ENCODE peak calls at places on chromosomes 12 and 14, in nine cellular contexts. One of them, this sample, is unnamed.
A peak's percentile ranks its signal among the peaks of the same experiment; 100 is the strongest.

GRCh38 chr14:34012978-34013713 is 62.3 kb upstream of the EGLN3 start:
- DNase-seq in choroid plexus epithelial cell: no peak
- DNase-seq in GM13976: peak; percentile 61
- DNase-seq in fibroblast of villous mesenchyme: no peak
- DNase-seq in HepG2: no peak
- DNase-seq in GM23338: no peak
- DNase-seq in transverse colon: no peak
- DNase-seq in fibroblast of lung: no peak
- DNase-seq in pancreas: no peak
- DNase-seq in this sample: peak; percentile 49

GRCh38 chr12:66741919-66742318 is 63.0 kb upstream of the GRIP1 start:
- DNase-seq in fibroblast of lung: no peak
- DNase-seq in choroid plexus epithelial cell: no peak
- DNase-seq in HepG2: no peak
- DNase-seq in GM23338: no peak
- DNase-seq in GM13976: no peak
- DNase-seq in pancreas: no peak
- DNase-seq in fibroblast of villous mesenchyme: no peak
- DNase-seq in transverse colon: no peak
- DNase-seq in this sample: no peak

GRCh38 chr14:76834296-76834695 is 8.1 kb downstream of the LRRC74A start:
- DNase-seq in fibroblast of villous mesenchyme: no peak
- DNase-seq in GM13976: no peak
- DNase-seq in HepG2: peak; percentile 60
- DNase-seq in choroid plexus epithelial cell: no peak
- DNase-seq in transverse colon: no peak
- DNase-seq in GM23338: no peak
- DNase-seq in pancreas: no peak
- DNase-seq in fibroblast of lung: no peak
- DNase-seq in this sample: no peak

GRCh38 chr12:45674181-45674580 is 55.3 kb upstream of the ARID2 start:
- DNase-seq in pancreas: no peak
- DNase-seq in GM23338: no peak
- DNase-seq in transverse colon: no peak
- DNase-seq in GM13976: no peak
- DNase-seq in fibroblast of villous mesenchyme: peak; percentile 19
- DNase-seq in HepG2: no peak
- DNase-seq in choroid plexus epithelial cell: peak; percentile 17
- DNase-seq in fibroblast of lung: no peak
- DNase-seq in this sample: no peak

GRCh38 chr12:132601171-132601883 is 9.1 kb downstream of the LRCOL1 start:
- DNase-seq in GM23338: no peak
- DNase-seq in transverse colon: no peak
- DNase-seq in pancreas: peak; percentile 63
- DNase-seq in fibroblast of villous mesenchyme: no peak
- DNase-seq in fibroblast of lung: no peak
- DNase-seq in choroid plexus epithelial cell: no peak
- DNase-seq in HepG2: no peak
- DNase-seq in GM13976: no peak
- DNase-seq in this sample: no peak

GRCh38 chr14:72619071-72619710 is 274.7 kb downstream of the DPF3 start:
- DNase-seq in GM13976: no peak
- DNase-seq in fibroblast of villous mesenchyme: no peak
- DNase-seq in transverse colon: no peak
- DNase-seq in fibroblast of lung: no peak
- DNase-seq in choroid plexus epithelial cell: no peak
- DNase-seq in pancreas: no peak
- DNase-seq in GM23338: no peak
- DNase-seq in HepG2: no peak
- DNase-seq in this sample: no peak

GRCh38 chr12:21911832-21912231 is 29.4 kb downstream of the ABCC9 start:
- DNase-seq in pancreas: no peak
- DNase-seq in fibroblast of villous mesenchyme: no peak
- DNase-seq in GM13976: no peak
- DNase-seq in GM23338: no peak
- DNase-seq in choroid plexus epithelial cell: peak; percentile 11
- DNase-seq in transverse colon: no peak
- DNase-seq in fibroblast of lung: no peak
- DNase-seq in HepG2: no peak
- DNase-seq in this sample: no peak

GRCh38 chr12:125742413-125742812 is 677.2 kb downstream of the AACS start:
- DNase-seq in HepG2: no peak
- DNase-seq in transverse colon: no peak
- DNase-seq in choroid plexus epithelial cell: no peak
- DNase-seq in GM13976: no peak
- DNase-seq in GM23338: no peak
- DNase-seq in fibroblast of lung: no peak
- DNase-seq in pancreas: no peak
- DNase-seq in fibroblast of villous mesenchyme: no peak
- DNase-seq in this sample: no peak

GRCh38 chr14:35369701-35370191 is 34.8 kb downstream of the NFKBIA start:
- DNase-seq in transverse colon: no peak
- DNase-seq in GM13976: no peak
- DNase-seq in GM23338: no peak
- DNase-seq in fibroblast of lung: no peak
- DNase-seq in pancreas: no peak
- DNase-seq in choroid plexus epithelial cell: peak; percentile 84
- DNase-seq in fibroblast of villous mesenchyme: no peak
- DNase-seq in HepG2: no peak
- DNase-seq in this sample: no peak

GRCh38 chr12:19546027-19546426 is 106.7 kb downstream of the AEBP2 start:
- DNase-seq in GM23338: no peak
- DNase-seq in fibroblast of villous mesenchyme: peak; percentile 75
- DNase-seq in transverse colon: no peak
- DNase-seq in GM13976: no peak
- DNase-seq in choroid plexus epithelial cell: peak; percentile 94
- DNase-seq in HepG2: no peak
- DNase-seq in fibroblast of lung: peak; percentile 49
- DNase-seq in pancreas: no peak
- DNase-seq in this sample: no peak

GRCh38 chr12:130031571-130032189 is 127.9 kb upstream of the TMEM132D start:
- DNase-seq in GM23338: peak; percentile 81
- DNase-seq in fibroblast of villous mesenchyme: peak; percentile 3
- DNase-seq in choroid plexus epithelial cell: peak; percentile 31
- DNase-seq in pancreas: peak; percentile 82
- DNase-seq in GM13976: peak; percentile 75
- DNase-seq in transverse colon: peak; percentile 48
- DNase-seq in fibroblast of lung: no peak
- DNase-seq in HepG2: peak; percentile 60
- DNase-seq in this sample: peak; percentile 78

GRCh38 chr12:14326699-14327098 is 38.8 kb upstream of the ATF7IP start:
- DNase-seq in choroid plexus epithelial cell: peak; percentile 66
- DNase-seq in GM13976: no peak
- DNase-seq in pancreas: no peak
- DNase-seq in HepG2: no peak
- DNase-seq in fibroblast of villous mesenchyme: peak; percentile 54
- DNase-seq in transverse colon: no peak
- DNase-seq in fibroblast of lung: no peak
- DNase-seq in GM23338: no peak
- DNase-seq in this sample: no peak

GRCh38 chr12:24222968-24223367 is 273.5 kb upstream of the SOX5 start:
- DNase-seq in fibroblast of villous mesenchyme: peak; percentile 56
- DNase-seq in GM13976: no peak
- DNase-seq in GM23338: no peak
- DNase-seq in pancreas: no peak
- DNase-seq in choroid plexus epithelial cell: peak; percentile 94
- DNase-seq in fibroblast of lung: peak; percentile 83
- DNase-seq in transverse colon: no peak
- DNase-seq in HepG2: no peak
- DNase-seq in this sample: no peak

GRCh38 chr14:96274122-96274910 is 18.3 kb downstream of the BDKRB1 start:
- DNase-seq in fibroblast of villous mesenchyme: peak; percentile 94
- DNase-seq in GM13976: no peak
- DNase-seq in fibroblast of lung: peak; percentile 96
- DNase-seq in pancreas: no peak
- DNase-seq in GM23338: no peak
- DNase-seq in transverse colon: no peak
- DNase-seq in choroid plexus epithelial cell: peak; percentile 74
- DNase-seq in HepG2: no peak
- DNase-seq in this sample: no peak

GRCh38 chr12:28578833-28579252 is 388.6 kb downstream of the CCDC91 start:
- DNase-seq in fibroblast of villous mesenchyme: peak; percentile 41
- DNase-seq in GM23338: no peak
- DNase-seq in HepG2: no peak
- DNase-seq in fibroblast of lung: no peak
- DNase-seq in choroid plexus epithelial cell: peak; percentile 68
- DNase-seq in transverse colon: no peak
- DNase-seq in pancreas: no peak
- DNase-seq in GM13976: no peak
- DNase-seq in this sample: no peak

GRCh38 chr14:24556756-24557155 is 19.3 kb downstream of the CTSG start:
- DNase-seq in GM13976: no peak
- DNase-seq in transverse colon: no peak
- DNase-seq in fibroblast of villous mesenchyme: no peak
- DNase-seq in pancreas: no peak
- DNase-seq in HepG2: no peak
- DNase-seq in fibroblast of lung: no peak
- DNase-seq in GM23338: no peak
- DNase-seq in choroid plexus epithelial cell: no peak
- DNase-seq in this sample: no peak

GRCh38 chr12:52023976-52024688 is 17.4 kb downstream of the TAMALIN start:
- DNase-seq in transverse colon: no peak
- DNase-seq in choroid plexus epithelial cell: no peak
- DNase-seq in GM13976: no peak
- DNase-seq in fibroblast of lung: no peak
- DNase-seq in fibroblast of villous mesenchyme: no peak
- DNase-seq in HepG2: no peak
- DNase-seq in pancreas: no peak
- DNase-seq in GM23338: no peak
- DNase-seq in this sample: no peak
- TF ChIP-seq CTCF in transverse colon: peak; percentile 4
- TF ChIP-seq CTCF in choroid plexus epithelial cell: no peak
- TF ChIP-seq CTCF in GM13976: no peak
- TF ChIP-seq CTCF in fibroblast of lung: no peak
- TF ChIP-seq CTCF in fibroblast of villous mesenchyme: no peak
- TF ChIP-seq CTCF in HepG2: no peak
- TF ChIP-seq CTCF in pancreas: no peak
- TF ChIP-seq CTCF in GM23338: no peak
- TF ChIP-seq CTCF in this sample: no peak

DNA sequence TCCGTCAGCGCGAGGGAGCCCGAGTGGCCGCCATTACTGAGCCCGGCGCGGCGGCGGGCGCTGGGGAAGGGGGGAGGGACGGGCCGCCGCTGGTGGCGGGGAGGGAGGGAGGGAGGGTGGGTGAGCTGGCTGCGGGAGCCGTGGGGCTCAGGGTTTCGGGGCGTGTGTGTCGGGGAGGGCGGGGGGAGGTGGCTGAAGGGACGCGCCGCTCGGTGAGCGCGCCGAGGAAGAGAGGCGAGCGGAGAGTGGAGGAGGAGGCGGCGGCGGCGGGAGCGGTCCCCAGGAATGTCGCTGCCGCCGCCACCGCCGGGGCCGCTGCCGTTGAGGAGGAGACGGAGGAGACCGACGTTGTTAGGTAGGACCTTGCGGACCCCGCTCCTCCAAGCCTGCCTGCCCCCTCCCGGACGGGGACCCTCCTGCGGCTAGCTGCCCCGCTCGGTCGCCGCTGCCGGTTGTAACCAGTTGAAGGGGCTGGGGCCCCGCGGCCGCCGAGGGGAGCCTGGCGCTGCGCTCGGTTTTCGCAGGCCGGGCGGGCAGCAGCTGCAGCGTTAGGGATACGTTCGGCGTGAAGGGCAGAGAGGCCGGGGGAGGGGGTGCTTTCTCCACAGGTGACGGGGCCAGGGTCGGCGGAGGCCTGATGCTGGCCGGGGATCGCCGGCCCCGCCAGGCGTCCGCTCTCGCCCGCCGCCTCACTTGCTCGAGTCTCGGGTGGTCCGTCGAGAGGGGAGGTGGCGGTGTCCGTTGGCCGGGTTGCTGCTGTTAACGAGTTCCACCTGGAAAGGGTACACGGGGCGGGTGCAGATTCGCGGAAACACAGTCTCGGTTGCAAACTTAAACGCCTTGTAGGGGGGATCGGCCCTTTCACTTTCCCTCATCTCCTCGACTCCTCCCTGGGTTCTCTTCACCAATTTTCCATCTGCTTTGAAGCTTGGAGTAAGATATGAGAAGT is at the start of gene ARHGAP5:
- DNase-seq in GM13976: peak; percentile 53
- DNase-seq in GM23338: peak; percentile 81
- DNase-seq in fibroblast of villous mesenchyme: peak; percentile 50
- DNase-seq in transverse colon: peak; percentile 51
- DNase-seq in choroid plexus epithelial cell: peak; percentile 47
- DNase-seq in HepG2: peak; percentile 58
- DNase-seq in fibroblast of lung: peak; percentile 37
- DNase-seq in pancreas: peak; percentile 87
- DNase-seq in this sample: peak; percentile 39
- TF ChIP-seq CTCF in GM13976: no peak
- TF ChIP-seq CTCF in GM23338: no peak
- TF ChIP-seq CTCF in fibroblast of villous mesenchyme: peak; percentile 22
- TF ChIP-seq CTCF in transverse colon: peak; percentile 16
- TF ChIP-seq CTCF in choroid plexus epithelial cell: peak; percentile 13
- TF ChIP-seq CTCF in HepG2: peak; percentile 44
- TF ChIP-seq CTCF in fibroblast of lung: no peak
- TF ChIP-seq CTCF in pancreas: no peak
- TF ChIP-seq CTCF in this sample: no peak

GRCh38 chr12:121005346-121005815 is 10.9 kb downstream of the C12orf43 start:
- DNase-seq in HepG2: peak; percentile 59
- DNase-seq in transverse colon: peak; percentile 72
- DNase-seq in fibroblast of villous mesenchyme: peak; percentile 42
- DNase-seq in pancreas: no peak
- DNase-seq in GM13976: peak; percentile 65
- DNase-seq in GM23338: peak; percentile 87
- DNase-seq in fibroblast of lung: peak; percentile 40
- DNase-seq in choroid plexus epithelial cell: peak; percentile 63
- DNase-seq in this sample: peak; percentile 63
- TF ChIP-seq CTCF in HepG2: peak; percentile 88
- TF ChIP-seq CTCF in transverse colon: peak; percentile 65
- TF ChIP-seq CTCF in fibroblast of villous mesenchyme: peak; percentile 78
- TF ChIP-seq CTCF in pancreas: peak; percentile 34
- TF ChIP-seq CTCF in GM13976: peak; percentile 45
- TF ChIP-seq CTCF in GM23338: peak; percentile 74
- TF ChIP-seq CTCF in fibroblast of lung: peak; percentile 59
- TF ChIP-seq CTCF in choroid plexus epithelial cell: peak; percentile 86
- TF ChIP-seq CTCF in this sample: peak; percentile 57

GRCh38 chr14:99538733-99539132 is 57.5 kb downstream of the CCNK start:
- DNase-seq in fibroblast of villous mesenchyme: no peak
- DNase-seq in transverse colon: no peak
- DNase-seq in pancreas: no peak
- DNase-seq in fibroblast of lung: no peak
- DNase-seq in HepG2: no peak
- DNase-seq in choroid plexus epithelial cell: no peak
- DNase-seq in GM23338: no peak
- DNase-seq in GM13976: no peak
- DNase-seq in this sample: no peak

GRCh38 chr14:99537399-99537798 is 56.2 kb downstream of the CCNK start:
- DNase-seq in choroid plexus epithelial cell: peak; percentile 82
- DNase-seq in GM23338: peak; percentile 62
- DNase-seq in fibroblast of lung: peak; percentile 78
- DNase-seq in transverse colon: peak; percentile 48
- DNase-seq in HepG2: no peak
- DNase-seq in GM13976: no peak
- DNase-seq in fibroblast of villous mesenchyme: peak; percentile 70
- DNase-seq in pancreas: peak; percentile 58
- DNase-seq in this sample: no peak

GRCh38 chr14:99535908-99536778 is 54.9 kb downstream of the CCNK start:
- DNase-seq in pancreas: peak; percentile 77
- DNase-seq in transverse colon: no peak
- DNase-seq in fibroblast of villous mesenchyme: no peak
- DNase-seq in fibroblast of lung: no peak
- DNase-seq in HepG2: no peak
- DNase-seq in GM23338: no peak
- DNase-seq in GM13976: no peak
- DNase-seq in choroid plexus epithelial cell: no peak
- DNase-seq in this sample: no peak

GRCh38 chr14:99539503-99539902 is 58.3 kb downstream of the CCNK start:
- DNase-seq in fibroblast of villous mesenchyme: no peak
- DNase-seq in transverse colon: no peak
- DNase-seq in choroid plexus epithelial cell: no peak
- DNase-seq in GM23338: no peak
- DNase-seq in fibroblast of lung: no peak
- DNase-seq in GM13976: no peak
- DNase-seq in HepG2: no peak
- DNase-seq in pancreas: no peak
- DNase-seq in this sample: no peak

GRCh38 chr14:99538275-99538674 is 57.1 kb downstream of the CCNK start:
- DNase-seq in pancreas: peak; percentile 75
- DNase-seq in fibroblast of lung: no peak
- DNase-seq in fibroblast of villous mesenchyme: no peak
- DNase-seq in transverse colon: no peak
- DNase-seq in GM23338: no peak
- DNase-seq in choroid plexus epithelial cell: no peak
- DNase-seq in GM13976: no peak
- DNase-seq in HepG2: no peak
- DNase-seq in this sample: no peak
- TF ChIP-seq CTCF in pancreas: no peak
- TF ChIP-seq CTCF in fibroblast of lung: no peak
- TF ChIP-seq CTCF in fibroblast of villous mesenchyme: peak; percentile 22
- TF ChIP-seq CTCF in transverse colon: no peak
- TF ChIP-seq CTCF in GM23338: peak; percentile 28
- TF ChIP-seq CTCF in choroid plexus epithelial cell: peak; percentile 21
- TF ChIP-seq CTCF in GM13976: no peak
- TF ChIP-seq CTCF in HepG2: no peak
- TF ChIP-seq CTCF in this sample: no peak

This sample was measured in GM20000.